ENCODE peak calls at places on chromosomes 12 and 14, in nine cellular contexts. N, E, D, T, G, A, K, R and I are unnamed samples.

GRCh38 chr14:101849640-101850039 is 88.1 kb downstream of the PPP2R5C start:
- DNase-seq in K (no peak), G (no peak), T (no peak), D (no peak), R (no peak), A (no peak), E (no peak), N (no peak), I (no peak)

GRCh38 chr12:96198970-96199369 is 4.8 kb downstream of the ELK3 start:
- DNase-seq in G (peak), E (no peak), N (peak), K (no peak), A (peak), R (peak), T (no peak), D (peak), I (no peak)

GRCh38 chr12:47715393-47715876 is 9.6 kb upstream of the RPAP3 start:
- DNase-seq in R (peak), N (no peak), K (peak), E (peak), T (peak), G (peak), D (no peak), A (peak), I (peak)

GRCh38 chr14:64707661-64708060 is 3.4 kb downstream of the PLEKHG3 start:
- DNase-seq in T (no peak), G (peak), R (peak), K (no peak), D (peak), E (no peak), A (no peak), N (peak), I (no peak)

GRCh38 chr12:83784298-83784890 is 1097.7 kb downstream of the TMTC2 start:
- DNase-seq in K (no peak), G (no peak), R (no peak), T (no peak), A (no peak), D (no peak), N (no peak), E (no peak), I (no peak)

GRCh38 chr14:55698051-55698450 is 118.0 kb downstream of the KTN1 start:
- DNase-seq in A (no peak), K (no peak), G (no peak), N (no peak), D (no peak), T (no peak), R (no peak), E (no peak), I (no peak)

GRCh38 chr12:11893998-11894397 is 176.7 kb upstream of the BCL2L14 start:
- DNase-seq in G (no peak), K (no peak), E (no peak), D (no peak), R (no peak), A (no peak), T (no peak), N (no peak), I (no peak)

GRCh38 chr12:10408842-10409241 is 715 bp downstream of the KLRC4 start:
- DNase-seq in R (no peak), K (no peak), A (no peak), T (no peak), E (no peak), D (no peak), G (no peak), N (no peak), I (no peak)

GRCh38 chr14:61090432-61091216 is 109.6 kb downstream of the SLC38A6 start:
- DNase-seq in R (no peak), N (no peak), A (peak), D (no peak), G (no peak), E (no peak), T (no peak), K (no peak), I (no peak)

GRCh38 chr12:131459666-131460365 is 251.1 kb upstream of the SFSWAP start:
- DNase-seq in R (no peak), K (no peak), A (no peak), E (no peak), G (no peak), T (no peak), N (no peak), D (no peak), I (no peak)

DNA sequence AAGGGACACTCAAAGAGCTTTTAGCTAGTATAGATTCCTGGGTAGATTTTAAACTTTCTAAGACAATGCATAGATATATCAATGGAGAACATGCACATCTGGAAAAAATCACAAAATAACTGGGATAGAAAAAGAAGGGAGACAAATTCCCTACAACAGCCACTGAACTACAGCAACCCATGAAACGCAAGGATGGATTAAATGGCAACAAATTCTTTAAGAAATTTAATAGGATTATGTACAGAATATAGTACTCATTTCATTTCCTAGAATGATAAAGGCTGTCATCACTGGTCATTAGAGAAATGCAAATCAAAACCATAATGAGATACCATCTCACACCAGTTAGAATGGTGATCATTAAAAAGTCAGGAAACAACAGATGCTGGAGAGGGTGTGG is 174.4 kb upstream of the KRR1 start:
- DNase-seq in N (no peak), T (no peak), D (no peak), E (no peak), G (no peak), A (no peak), K (no peak), R (no peak), I (no peak)
- TF ChIP-seq CTCF in N (no peak), T (no peak), D (no peak), E (no peak), G (no peak), A (no peak), K (no peak), R (no peak), I (no peak)

GRCh38 chr12:126772171-126772864 is 1494.7 kb upstream of the TMEM132C start:
- DNase-seq in D (no peak), E (peak), N (peak), T (peak), G (peak), R (no peak), A (peak), K (no peak), I (no peak)
- TF ChIP-seq CTCF in D (no peak), E (no peak), N (no peak), T (no peak), G (no peak), R (no peak), A (no peak), K (no peak), I (no peak)

GRCh38 chr12:75890660-75891059 is 140.9 kb downstream of the PHLDA1 start:
- DNase-seq in R (no peak), A (no peak), G (no peak), D (no peak), T (no peak), E (no peak), N (no peak), K (no peak), I (no peak)
- TF ChIP-seq CTCF in R (no peak), A (no peak), G (no peak), D (no peak), T (no peak), E (no peak), N (no peak), K (no peak), I (no peak)

GRCh38 chr12:78156751-78157150 is 326.1 kb downstream of the NAV3 start:
- DNase-seq in A (no peak), G (peak), N (no peak), E (no peak), T (no peak), K (no peak), R (no peak), D (no peak), I (no peak)
- TF ChIP-seq CTCF in A (no peak), G (no peak), N (no peak), E (no peak), T (no peak), K (no peak), R (no peak), D (no peak), I (no peak)

GRCh38 chr12:27105746-27106536 is 23.6 kb upstream of the C12orf71 start:
- DNase-seq in K (no peak), E (no peak), T (no peak), A (no peak), N (no peak), R (no peak), G (no peak), D (no peak), I (no peak)
- TF ChIP-seq CTCF in K (no peak), E (no peak), T (no peak), A (no peak), N (no peak), R (no peak), G (no peak), D (no peak), I (no peak)

GRCh38 chr12:50119387-50119786 is 7.4 kb downstream of the COX14 start:
- DNase-seq in A (no peak), N (no peak), K (peak), G (no peak), T (no peak), R (no peak), E (no peak), D (no peak), I (no peak)

GRCh38 chr12:50117057-50117622 is 5.1 kb downstream of the COX14 start:
- DNase-seq in T (no peak), A (no peak), R (no peak), N (no peak), G (no peak), D (no peak), K (peak), E (no peak), I (no peak)

GRCh38 chr12:50120953-50121352 is 8.9 kb downstream of the COX14 start:
- DNase-seq in A (no peak), E (no peak), R (no peak), K (peak), G (no peak), D (no peak), N (no peak), T (no peak), I (no peak)

GRCh38 chr12:50120521-50120920 is 8.5 kb downstream of the COX14 start:
- DNase-seq in D (no peak), R (no peak), A (no peak), K (no peak), E (no peak), T (no peak), N (no peak), G (no peak), I (no peak)

DNA sequence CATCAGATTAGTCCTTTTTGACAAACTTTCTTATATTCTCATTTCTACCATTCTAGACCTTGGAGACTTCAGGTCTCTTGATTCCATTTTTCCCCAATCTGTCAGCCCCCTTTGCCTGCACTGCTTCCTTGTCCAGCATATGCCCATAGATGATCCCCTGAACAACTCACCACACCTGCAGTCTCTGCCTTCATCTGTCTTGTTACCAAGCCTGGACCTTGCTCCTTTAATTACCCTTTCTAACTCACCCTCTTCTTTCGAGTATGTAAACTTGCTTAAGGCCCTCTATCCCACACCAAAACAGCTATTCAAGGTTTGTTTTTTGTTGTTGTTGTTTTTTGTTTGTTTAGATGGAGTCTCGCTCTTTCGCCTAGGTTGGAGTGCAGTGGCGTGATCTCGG is 9.6 kb downstream of the COX14 start:
- DNase-seq in R (no peak), G (no peak), A (no peak), T (no peak), N (no peak), E (no peak), K (no peak), D (no peak), I (no peak)
- TF ChIP-seq CTCF in R (no peak), G (no peak), A (no peak), T (no peak), N (no peak), E (no peak), K (no peak), D (no peak), I (no peak)

GRCh38 chr12:104638760-104639319 is 182.1 kb downstream of the CHST11 start:
- DNase-seq in T (no peak), E (no peak), K (no peak), R (no peak), G (no peak), N (no peak), A (no peak), D (no peak), I (no peak)

GRCh38 chr12:104643921-104644669 is 187.3 kb downstream of the CHST11 start:
- DNase-seq in E (peak), K (no peak), N (no peak), D (no peak), A (peak), G (no peak), T (no peak), R (no peak), I (peak)

GRCh38 chr12:104638218-104638617 is 181.5 kb downstream of the CHST11 start:
- DNase-seq in T (no peak), D (no peak), E (no peak), K (no peak), G (no peak), A (no peak), R (no peak), N (no peak), I (no peak)

GRCh38 chr12:104643093-104643646 is 186.4 kb downstream of the CHST11 start:
- DNase-seq in N (no peak), G (no peak), E (peak), D (no peak), A (peak), T (no peak), K (no peak), R (no peak), I (no peak)

DNA sequence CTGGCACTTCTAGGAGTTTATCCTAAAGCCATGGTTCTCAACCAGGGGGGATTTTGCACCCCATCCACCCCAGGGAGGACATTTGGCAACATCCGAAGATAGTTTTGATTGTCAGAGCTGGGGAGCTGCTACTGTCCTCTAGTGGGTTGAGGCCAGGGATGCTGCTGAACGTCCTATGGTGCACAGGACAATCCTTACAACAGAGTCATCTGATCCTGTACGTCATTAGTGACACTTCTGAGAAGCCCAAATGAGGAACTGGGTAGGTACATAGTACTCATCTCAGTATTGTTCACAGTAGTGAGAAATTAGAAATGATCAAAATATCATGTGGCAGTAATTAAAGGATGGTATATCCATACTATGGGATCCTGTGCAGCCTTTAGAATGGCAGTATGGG is 185.1 kb downstream of the CHST11 start:
- DNase-seq in G (no peak), D (no peak), E (peak), A (peak), N (no peak), R (no peak), T (no peak), K (no peak), I (peak)
- TF ChIP-seq CTCF in G (no peak), D (no peak), E (peak), A (peak), N (no peak), R (no peak), T (no peak), K (no peak), I (no peak)